ENCODE peak calls at places on chromosome 20, in seven cellular contexts. Y, I, C, Q, N, L and B are unnamed samples.

GRCh38 chr20:61230166-61230565 is 21.9 kb upstream of the CDH4 start:
- DNase-seq in I (no peak), C (no peak), Q (no peak), Y (no peak), L (no peak), N (no peak), B (no peak)

GRCh38 chr20:46651091-46651962 is at the start of gene SLC13A3:
- DNase-seq in L (no peak), I (no peak), N (no peak), Q (peak; percentile 25), C (no peak), Y (no peak), B (no peak)

GRCh38 chr20:53852691-53853450 is 217.5 kb downstream of the BCAS1 start:
- DNase-seq in I (no peak), N (no peak), Q (no peak), L (no peak), C (no peak), Y (no peak), B (no peak)

GRCh38 chr20:11092151-11092550 is 418.4 kb upstream of the JAG1 start:
- DNase-seq in Y (no peak), L (no peak), C (no peak), Q (no peak), N (no peak), I (no peak), B (no peak)

GRCh38 chr20:44963325-44964215 is 2.7 kb upstream of the STK4 start:
- DNase-seq in C (no peak), I (no peak), Q (no peak), L (no peak), Y (no peak), N (no peak), B (no peak)

GRCh38 chr20:62059926-62060630 is 5.6 kb downstream of the TAF4 start:
- DNase-seq in Y (no peak), L (no peak), Q (no peak), C (no peak), N (no peak), I (no peak), B (no peak)

GRCh38 chr20:24560571-24561485 is 91.4 kb downstream of the SYNDIG1 start:
- DNase-seq in Y (no peak), L (no peak), C (no peak), N (no peak), I (no peak), Q (no peak), B (no peak)

GRCh38 chr20:48530957-48531356 is 296.8 kb downstream of the PREX1 start:
- DNase-seq in N (no peak), I (no peak), L (no peak), Y (no peak), Q (no peak), C (no peak), B (no peak)

GRCh38 chr20:40414843-40415615 is 274.0 kb downstream of the MAFB start:
- DNase-seq in Q (no peak), C (no peak), I (no peak), Y (no peak), N (no peak), L (no peak), B (no peak)

GRCh38 chr20:58141971-58142842 is 86.2 kb downstream of the ANKRD60 start:
- DNase-seq in N (no peak), I (no peak), Q (no peak), L (no peak), C (no peak), Y (no peak), B (no peak)

GRCh38 chr20:45377191-45377775 is 842 bp downstream of the TP53TG5 start:
- DNase-seq in I (no peak), L (no peak), Y (no peak), C (no peak), N (no peak), Q (no peak), B (no peak)

GRCh38 chr20:15632680-15633079 is 940.6 kb downstream of the KIF16B start:
- DNase-seq in N (no peak), I (no peak), C (no peak), L (no peak), Y (no peak), Q (no peak), B (no peak)

GRCh38 chr20:58661298-58662141 is 10.4 kb downstream of the STX16 start:
- DNase-seq in Q (no peak), N (no peak), C (no peak), L (no peak), Y (no peak), I (no peak), B (no peak)

GRCh38 chr20:63497946-63498935 is 642 bp downstream of the EEF1A2 start:
- DNase-seq in N (peak; percentile 33), C (no peak), L (no peak), Y (no peak), I (no peak), Q (peak; percentile 6), B (peak; percentile 84)

GRCh38 chr20:13158339-13158738 is 62.7 kb upstream of the ISM1 start:
- DNase-seq in Q (no peak), Y (no peak), I (no peak), C (peak; percentile 47), N (no peak), L (no peak), B (no peak)

GRCh38 chr20:32485126-32485769 is 99.9 kb downstream of the NOL4L start:
- DNase-seq in L (peak; percentile 74), Y (peak; percentile 16), I (peak; percentile 28), Q (peak; percentile 60), N (peak; percentile 63), C (peak; percentile 79), B (peak; percentile 77)

GRCh38 chr20:48769111-48769879 is 58.5 kb downstream of the PREX1 start:
- DNase-seq in Y (no peak), I (no peak), Q (no peak), L (no peak), N (no peak), C (no peak), B (no peak)